ENCODE peak calls at places on chromosomes 4 and X, in four cellular contexts. F is kidney, E is tibial nerve, U is A549. V is an unnamed sample.

GRCh38 chrX:137195991-137196390 is 162.2 kb upstream of the GPR101 start:
- DNase-seq in F (no peak), E (no peak), U (no peak), V (no peak)

GRCh38 chr4:138897818-138898226 is 117.8 kb upstream of the NOCT start:
- DNase-seq in F (no peak), E (no peak), U (peak), V (no peak)

GRCh38 chr4:174828845-174829701 is at the start of gene GLRA3:
- DNase-seq in F (peak), E (peak), U (peak), V (peak)

GRCh38 chr4:58776627-58777026 is 1666.4 kb upstream of the IGFBP7 start:
- DNase-seq in F (no peak), E (no peak), U (peak), V (no peak)

GRCh38 chr4:8391972-8392371 is 48.6 kb downstream of the ACOX3 start:
- DNase-seq in F (no peak), E (peak), U (no peak), V (peak)

GRCh38 chrX:134246282-134246681 is 9.3 kb downstream of the CCDC160 start:
- DNase-seq in F (no peak), E (no peak), U (no peak), V (no peak)

GRCh38 chrX:126509917-126510316 is 42.7 kb downstream of the DCAF12L1 start:
- DNase-seq in F (no peak), E (no peak), U (no peak), V (no peak)

GRCh38 chr4:113012122-113012725 is 37.2 kb upstream of the ANK2 start:
- DNase-seq in F (no peak), E (no peak), U (no peak), V (no peak)

GRCh38 chrX:38817004-38817703 is 15.9 kb downstream of the MID1IP1 start:
- DNase-seq in F (no peak), E (no peak), U (peak), V (peak)

GRCh38 chr4:189202182-189202868 is 738.3 kb upstream of the FRG1 start:
- DNase-seq in F (peak), E (peak), U (peak), V (peak)

GRCh38 chr4:2303686-2304320 is 41.9 kb upstream of the MXD4 start:
- DNase-seq in F (no peak), E (no peak), U (no peak), V (no peak)

GRCh38 chr4:98377626-98378025 is 116.4 kb downstream of the RAP1GDS1 start:
- DNase-seq in F (no peak), E (no peak), U (no peak), V (no peak)

GRCh38 chr4:107578321-107578720 is 141.7 kb downstream of the PAPSS1 start:
- DNase-seq in F (no peak), E (no peak), U (no peak), V (no peak)

GRCh38 chr4:143482753-143483362 is 30.6 kb upstream of the SMARCA5 start:
- DNase-seq in F (no peak), E (peak), U (peak), V (peak)

GRCh38 chr4:158094413-158095110 is 78.3 kb downstream of the GASK1B start:
- DNase-seq in F (no peak), E (no peak), U (peak), V (peak)

GRCh38 chrX:6203462-6204215 is 25.0 kb downstream of the NLGN4X start:
- DNase-seq in F (no peak), E (no peak), U (no peak), V (no peak)

GRCh38 chr4:187617117-187617516 is 378.5 kb upstream of the ZFP42 start:
- DNase-seq in F (no peak), E (no peak), U (no peak), V (no peak)

GRCh38 chrX:30831082-30831481 is 58.0 kb downstream of the TAB3 start:
- DNase-seq in F (no peak), E (no peak), U (no peak), V (no peak)

GRCh38 chrX:133475953-133476352 is 60.7 kb upstream of the GPC4 start:
- DNase-seq in F (no peak), E (no peak), U (no peak), V (no peak)

DNA sequence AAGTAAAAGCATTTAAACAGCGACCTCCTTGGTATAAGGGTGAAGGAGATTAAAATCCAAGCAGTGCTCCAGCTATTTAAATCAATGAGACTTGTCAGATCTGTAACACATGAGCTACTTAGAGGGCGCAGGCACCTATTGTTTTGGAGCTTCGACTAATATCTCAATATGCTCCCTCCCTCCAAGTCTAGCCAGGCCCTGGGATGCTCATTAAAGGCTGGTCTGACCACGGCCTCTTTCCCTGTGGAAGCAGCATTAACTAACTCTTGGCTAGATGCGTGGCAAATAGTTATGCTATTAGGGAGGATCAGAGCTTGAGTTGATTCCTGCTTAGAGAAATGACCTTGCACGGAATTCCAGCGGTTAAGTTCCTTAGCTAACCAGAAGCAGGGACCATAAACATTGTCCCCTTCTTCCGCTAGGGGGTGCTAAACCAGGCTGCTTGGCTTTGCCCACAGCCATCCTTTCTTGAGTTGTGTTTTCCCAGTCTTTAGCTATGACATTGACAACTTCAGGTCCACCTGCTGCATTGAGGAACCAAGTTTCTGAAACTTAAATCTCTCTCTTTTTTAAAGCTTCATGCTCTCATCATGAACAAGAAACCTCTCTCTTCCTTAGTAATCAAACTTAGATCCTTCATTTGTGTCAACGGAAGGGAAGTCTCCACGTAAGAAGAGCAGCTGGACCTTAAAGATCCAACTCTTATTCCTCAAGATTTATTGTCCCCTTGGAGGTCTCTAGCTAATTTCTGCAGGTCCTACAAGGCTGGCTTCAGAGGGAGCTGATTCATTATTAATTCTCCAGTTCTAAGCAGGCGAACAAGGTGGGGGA is 80.7 kb upstream of the IGFBP7 start:
- DNase-seq in F (no peak), E (no peak), U (peak), V (peak)
- TF ChIP-seq CTCF in F (peak), E (no peak), U (peak), V (peak)

GRCh38 chr4:149901128-149901527 is 85.5 kb upstream of the IQCM start:
- DNase-seq in F (no peak), E (no peak), U (no peak), V (no peak)

GRCh38 chr4:149896428-149896827 is 80.8 kb upstream of the IQCM start:
- DNase-seq in F (no peak), E (no peak), U (peak), V (no peak)

GRCh38 chr4:149897784-149898183 is 82.1 kb upstream of the IQCM start:
- DNase-seq in F (no peak), E (no peak), U (peak), V (no peak)
- TF ChIP-seq CTCF in F (no peak), E (no peak), U (peak), V (peak)

GRCh38 chr4:103938488-103938887 is 218.7 kb upstream of the TACR3 start:
- DNase-seq in F (no peak), E (no peak), U (no peak), V (no peak)

GRCh38 chr4:103928370-103928769 is 208.6 kb upstream of the TACR3 start:
- DNase-seq in F (no peak), E (no peak), U (no peak), V (no peak)

GRCh38 chr4:103936653-103937145 is 216.9 kb upstream of the TACR3 start:
- DNase-seq in F (peak), E (no peak), U (no peak), V (no peak)

GRCh38 chr4:103934178-103934789 is 214.5 kb upstream of the TACR3 start:
- DNase-seq in F (no peak), E (peak), U (peak), V (peak)
- TF ChIP-seq CTCF in F (peak), E (peak), U (peak), V (peak)

DNA sequence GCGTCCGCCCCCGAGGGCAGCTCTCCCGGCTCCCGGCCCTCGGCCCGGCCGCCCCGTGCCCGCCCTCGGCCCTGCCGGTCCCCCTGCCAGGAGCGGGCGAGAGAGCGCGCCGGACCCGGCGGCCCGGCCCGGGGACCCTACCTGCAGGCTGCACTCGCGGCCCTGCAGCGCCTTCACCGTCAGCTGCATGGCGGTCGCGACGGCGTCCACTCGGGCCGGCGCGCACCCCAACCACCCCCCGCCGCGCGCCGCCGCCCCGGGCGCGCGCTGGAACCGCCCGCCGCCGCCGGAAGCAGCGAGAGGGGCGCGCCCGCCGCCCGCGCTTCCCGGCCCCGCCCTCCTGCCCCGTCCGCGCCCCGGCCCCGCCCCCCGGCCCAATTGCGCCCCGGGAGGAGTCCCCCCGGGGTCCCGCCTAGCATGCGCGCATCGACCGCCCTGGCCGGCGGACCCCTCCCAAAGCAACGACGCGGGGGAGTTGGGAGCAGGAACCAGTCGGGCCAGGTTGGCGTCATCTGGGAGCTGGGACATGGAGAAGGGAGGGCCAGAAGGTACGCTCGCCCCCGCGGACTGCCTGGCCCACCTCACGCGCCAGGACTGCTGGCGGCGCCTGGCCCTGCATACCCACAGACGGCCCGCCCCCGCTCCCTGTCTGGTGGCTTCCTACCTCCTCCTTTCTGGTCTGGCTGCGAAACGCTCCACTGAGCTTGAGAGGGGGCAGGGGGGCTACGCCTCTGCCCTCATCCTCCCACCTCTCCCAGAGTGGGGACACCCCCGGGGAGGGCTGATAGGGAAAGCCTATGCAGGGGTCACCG is at the start of gene UBL4A:
- DNase-seq in F (peak), E (no peak), U (peak), V (peak)
- TF ChIP-seq CTCF in F (no peak), E (no peak), U (no peak), V (no peak)

GRCh38 chr4:82275431-82276423 is 98.1 kb downstream of the HNRNPD start:
- DNase-seq in F (no peak), E (no peak), U (peak), V (no peak)
- TF ChIP-seq CTCF in F (no peak), E (no peak), U (no peak), V (no peak)

GRCh38 chrX:68807818-68808217 is 21.0 kb upstream of the EFNB1 start:
- DNase-seq in F (no peak), E (peak), U (peak), V (peak)
- TF ChIP-seq CTCF in F (peak), E (peak), U (peak), V (peak)